ENCODE peak calls at places on chromosomes 4 and X, in six cellular contexts. H is Kasumi-1; L is A172; P is activated T-helper 1 cell treated with Interleukin-2 at 50 U/mL for 16 hours; W is smooth muscle cell of the brain vasculature; G is stimulated activated CD4-positive, alpha-beta T cell treated with anti-CD3 and anti-CD28 coated beads, Interleukin-12 subunit alpha, Interleukin-12 subunit beta, amount 100 ng/mL, for 24 hours. B is an unnamed sample.

GRCh38 chr4:173281001-173281400 is 53.2 kb downstream of the HMGB2 start:
- DNase-seq in H (peak; percentile 48), L (no peak), P (no peak), W (no peak), G (no peak), B (no peak)

GRCh38 chr4:26135331-26135730 is 185.5 kb upstream of the RBPJ start:
- DNase-seq in H (no peak), L (no peak), P (no peak), W (no peak), G (no peak), B (no peak)

GRCh38 chr4:92270908-92271307 is 32.9 kb upstream of the GRID2 start:
- DNase-seq in H (no peak), L (peak; percentile 10), P (no peak), W (no peak), G (no peak), B (no peak)

GRCh38 chr4:152307669-152308068 is 228.2 kb downstream of the FBXW7 start:
- DNase-seq in H (no peak), L (no peak), P (no peak), W (no peak), G (no peak), B (no peak)

GRCh38 chr4:133856736-133857355 is 344.7 kb downstream of the PABPC4L start:
- DNase-seq in H (no peak), L (no peak), P (no peak), W (no peak), G (no peak), B (no peak)

GRCh38 chr4:149793459-149793858 is 22.2 kb downstream of the IQCM start:
- DNase-seq in H (no peak), L (no peak), P (no peak), W (no peak), G (no peak), B (no peak)

GRCh38 chr4:103786014-103786413 is 66.2 kb upstream of the TACR3 start:
- DNase-seq in H (peak; percentile 27), L (peak; percentile 63), P (no peak), W (no peak), G (no peak), B (no peak)

GRCh38 chr4:55018521-55018920 is 106.9 kb downstream of the KDR start:
- DNase-seq in H (no peak), L (no peak), P (no peak), W (no peak), G (no peak), B (no peak)

GRCh38 chrX:72573158-72573511 is 492 bp upstream of the HDAC8 start:
- DNase-seq in H (no peak), L (no peak), P (no peak), W (no peak), G (no peak), B (no peak)

GRCh38 chr4:150123982-150124670 is 45.9 kb downstream of the DCLK2 start:
- DNase-seq in H (peak; percentile 12), L (no peak), P (no peak), W (no peak), G (no peak), B (no peak)

GRCh38 chrX:155086202-155086840 is 15.0 kb downstream of the BRCC3 start:
- DNase-seq in H (peak; percentile 3), L (peak; percentile 42), P (peak; percentile 10), W (no peak), G (peak; percentile 16), B (peak; percentile 5)

GRCh38 chr4:40550900-40551546 is 78.6 kb downstream of the RBM47 start:
- DNase-seq in H (peak; percentile 35), L (no peak), P (no peak), W (no peak), G (no peak), B (no peak)

GRCh38 chrX:134773041-134773440 is 114.8 kb upstream of the PLAC1 start:
- DNase-seq in H (no peak), L (no peak), P (no peak), W (no peak), G (no peak), B (no peak)

GRCh38 chr4:4627111-4627510 is 85.3 kb upstream of the STX18 start:
- DNase-seq in H (no peak), L (no peak), P (no peak), W (no peak), G (no peak), B (no peak)

B was measured in activated naive CD8-positive, alpha-beta T cell treated with anti-CD3 and anti-CD28 coated beads, Interleukin-2, amount 50 U/mL, for 16 hours.